ENCODE peak calls at places on chromosomes 12 and 14, in ten cellular contexts. A, C, V, H, L, P, O, U, T and Z are unnamed samples.

GRCh38 chr12:41485203-41485602 is 297.1 kb downstream of the PDZRN4 start:
- DNase-seq in A (no peak), C (no peak), V (no peak), H (no peak), L (no peak), P (no peak), O (no peak), U (no peak), T (no peak), Z (no peak)

GRCh38 chr12:66804555-66804954 is 125.7 kb upstream of the GRIP1 start:
- DNase-seq in A (no peak), C (no peak), V (no peak), H (no peak), L (peak), P (peak), O (no peak), U (no peak), T (peak), Z (no peak)

GRCh38 chr12:47927346-47927745 is 22.6 kb upstream of the VDR start:
- DNase-seq in A (no peak), C (no peak), V (no peak), H (no peak), L (no peak), P (no peak), O (no peak), U (no peak), T (no peak), Z (no peak)

GRCh38 chr14:63203618-63204406 is 431 bp upstream of the RHOJ start:
- DNase-seq in A (peak), C (peak), V (no peak), H (no peak), L (peak), P (peak), O (peak), U (peak), T (peak), Z (peak)

GRCh38 chr12:124399622-124400021 is 104.7 kb downstream of the RFLNA start:
- DNase-seq in A (no peak), C (peak), V (no peak), H (no peak), L (peak), P (no peak), O (no peak), U (no peak), T (peak), Z (no peak)

GRCh38 chr12:92945659-92946220 is 16.6 kb upstream of the EEA1 start:
- DNase-seq in A (no peak), C (no peak), V (no peak), H (no peak), L (no peak), P (no peak), O (no peak), U (no peak), T (no peak), Z (no peak)

GRCh38 chr12:51127050-51127729 is 43.8 kb upstream of the CSRNP2 start:
- DNase-seq in A (peak), C (no peak), V (no peak), H (no peak), L (no peak), P (no peak), O (no peak), U (no peak), T (no peak), Z (no peak)

GRCh38 chr12:15590180-15590826 is 198.9 kb downstream of the EPS8 start:
- DNase-seq in A (peak), C (no peak), V (peak), H (peak), L (peak), P (peak), O (peak), U (peak), T (peak), Z (no peak)

GRCh38 chr12:97151481-97151880 is 244.4 kb downstream of the NEDD1 start:
- DNase-seq in A (peak), C (no peak), V (no peak), H (no peak), L (no peak), P (no peak), O (no peak), U (no peak), T (no peak), Z (no peak)

GRCh38 chr12:112304411-112304810 is 77.8 kb downstream of the HECTD4 start:
- DNase-seq in A (no peak), C (no peak), V (no peak), H (no peak), L (no peak), P (peak), O (no peak), U (no peak), T (no peak), Z (no peak)

GRCh38 chr14:82657186-82657675 is 1123.6 kb upstream of the SEL1L start:
- DNase-seq in A (no peak), C (no peak), V (no peak), H (no peak), L (no peak), P (no peak), O (no peak), U (no peak), T (no peak), Z (no peak)

GRCh38 chr12:125225641-125226040 is 160.4 kb downstream of the AACS start:
- DNase-seq in A (no peak), C (no peak), V (no peak), H (no peak), L (no peak), P (no peak), O (no peak), U (no peak), T (no peak), Z (no peak)

GRCh38 chr14:26531894-26532293 is 65.9 kb downstream of the NOVA1 start:
- DNase-seq in A (peak), C (no peak), V (no peak), H (no peak), L (no peak), P (no peak), O (no peak), U (no peak), T (no peak), Z (no peak)

GRCh38 chr14:58708004-58708403 is 70.2 kb downstream of the DACT1 start:
- DNase-seq in A (no peak), C (no peak), V (no peak), H (no peak), L (no peak), P (no peak), O (no peak), U (no peak), T (no peak), Z (no peak)

GRCh38 chr14:74492413-74493342 is at the start of gene NPC2:
- DNase-seq in A (no peak), C (no peak), V (no peak), H (no peak), L (no peak), P (no peak), O (no peak), U (no peak), T (no peak), Z (no peak)

GRCh38 chr12:19894803-19895202 is 455.5 kb downstream of the AEBP2 start:
- DNase-seq in A (peak), C (no peak), V (no peak), H (no peak), L (no peak), P (no peak), O (no peak), U (no peak), T (no peak), Z (no peak)

GRCh38 chr12:49708851-49709250 is 1.6 kb upstream of the FMNL3 start:
- DNase-seq in A (no peak), C (no peak), V (no peak), H (no peak), L (no peak), P (no peak), O (no peak), U (no peak), T (no peak), Z (no peak)

GRCh38 chr12:75690556-75690955 is 179.1 kb upstream of the KRR1 start:
- DNase-seq in A (peak), C (no peak), V (no peak), H (no peak), L (no peak), P (no peak), O (peak), U (no peak), T (no peak), Z (no peak)

GRCh38 chr14:97832734-97833133 is 1035.6 kb downstream of the VRK1 start:
- DNase-seq in A (no peak), C (no peak), V (no peak), H (no peak), L (peak), P (peak), O (no peak), U (no peak), T (no peak), Z (no peak)

GRCh38 chr14:81268016-81268416 is 47.3 kb upstream of the GTF2A1 start:
- DNase-seq in A (no peak), C (no peak), V (no peak), H (no peak), L (no peak), P (no peak), O (no peak), U (no peak), T (no peak), Z (no peak)

GRCh38 chr12:57370696-57371095 is 60.1 kb downstream of the R3HDM2 start:
- DNase-seq in A (no peak), C (no peak), V (no peak), H (no peak), L (no peak), P (no peak), O (no peak), U (no peak), T (no peak), Z (no peak)

GRCh38 chr14:102932484-102933248 is 10.2 kb downstream of the AMN start:
- DNase-seq in A (no peak), C (no peak), V (no peak), H (no peak), L (no peak), P (no peak), O (no peak), U (no peak), T (no peak), Z (no peak)

GRCh38 chr14:97387252-97387882 is 590.2 kb downstream of the VRK1 start:
- DNase-seq in A (no peak), C (no peak), V (no peak), H (no peak), L (peak), P (no peak), O (no peak), U (no peak), T (no peak), Z (no peak)

GRCh38 chr12:70983692-70984091 is 63.2 kb upstream of the PTPRR start:
- DNase-seq in A (peak), C (no peak), V (no peak), H (no peak), L (peak), P (no peak), O (no peak), U (no peak), T (no peak), Z (no peak)

GRCh38 chr14:61462566-61463195 is 141.3 kb downstream of the PRKCH start:
- DNase-seq in A (peak), C (no peak), V (no peak), H (no peak), L (no peak), P (peak), O (no peak), U (no peak), T (no peak), Z (no peak)

GRCh38 chr12:84996759-84997158 is 39.3 kb downstream of the TSPAN19 start:
- DNase-seq in A (no peak), C (no peak), V (no peak), H (no peak), L (no peak), P (no peak), O (no peak), U (no peak), T (no peak), Z (no peak)

GRCh38 chr14:22220427-22220826 is 368.6 kb downstream of the DAD1 start:
- DNase-seq in A (peak), C (no peak), V (no peak), H (no peak), L (no peak), P (no peak), O (no peak), U (no peak), T (no peak), Z (no peak)

GRCh38 chr14:54550514-54550913 is 16.4 kb upstream of the SAMD4A start:
- DNase-seq in A (no peak), C (no peak), V (no peak), H (no peak), L (no peak), P (no peak), O (no peak), U (no peak), T (no peak), Z (no peak)

GRCh38 chr14:85811340-85811739 is 281.4 kb downstream of the FLRT2 start:
- DNase-seq in A (no peak), C (no peak), V (no peak), H (no peak), L (no peak), P (no peak), O (no peak), U (no peak), T (no peak), Z (no peak)

GRCh38 chr14:83923836-83924235 is 1606.1 kb upstream of the FLRT2 start:
- DNase-seq in A (no peak), C (no peak), V (no peak), H (no peak), L (no peak), P (no peak), O (no peak), U (no peak), T (no peak), Z (no peak)